ENCODE peak calls at places on chromosome 5, in nine cellular contexts. I is lower lobe of right lung, P is thyroid gland, F is kidney, D is BE2C, K is left lung, H is HFF-Myc, Q is fibroblast of mammary gland, J is PC-9. S is an unnamed sample.

GRCh38 chr5:83095163-83095972 is 18.0 kb downstream of the XRCC4 start:
- DNase-seq in Q (no peak), P (no peak), D (no peak), F (no peak), H (no peak), K (no peak), I (no peak), J (no peak), S (no peak)

GRCh38 chr5:160166973-160167622 is 47.8 kb upstream of the PWWP2A start:
- DNase-seq in H (no peak), F (no peak), J (no peak), K (no peak), P (no peak), I (no peak), Q (no peak), D (no peak), S (no peak)

GRCh38 chr5:52801329-52801728 is 13.6 kb downstream of the ITGA1 start:
- DNase-seq in Q (peak), K (no peak), D (no peak), F (no peak), I (no peak), H (no peak), P (no peak), J (no peak), S (no peak)

GRCh38 chr5:10566556-10567068 is 2.7 kb downstream of the ANKRD33B start:
- DNase-seq in I (no peak), J (no peak), D (no peak), F (no peak), P (no peak), K (no peak), H (no peak), Q (no peak), S (no peak)

GRCh38 chr5:51731641-51732040 is 348.4 kb downstream of the ISL1 start:
- DNase-seq in J (no peak), Q (peak), D (no peak), F (no peak), K (no peak), I (no peak), H (no peak), P (no peak), S (peak)

GRCh38 chr5:154506049-154506715 is 28.2 kb upstream of the HAND1 start:
- DNase-seq in K (no peak), H (no peak), D (no peak), J (no peak), P (no peak), I (no peak), Q (no peak), F (no peak), S (no peak)

GRCh38 chr5:53167836-53168235 is 58.3 kb upstream of the MOCS2 start:
- DNase-seq in J (no peak), Q (peak), H (no peak), D (no peak), F (peak), K (no peak), I (no peak), P (peak), S (peak)

GRCh38 chr5:143435207-143435657 is 31.7 kb upstream of the NR3C1 start:
- DNase-seq in F (no peak), K (no peak), P (peak), Q (no peak), I (no peak), D (no peak), H (no peak), J (no peak), S (peak)

GRCh38 chr5:59923465-59923864 is 29.9 kb upstream of the PDE4D start:
- DNase-seq in K (no peak), P (no peak), I (no peak), D (no peak), F (no peak), Q (peak), H (peak), J (peak), S (peak)

GRCh38 chr5:97670447-97670846 is 487.4 kb upstream of the RIOK2 start:
- DNase-seq in P (no peak), H (no peak), Q (peak), D (no peak), K (no peak), J (no peak), F (no peak), I (no peak), S (no peak)

GRCh38 chr5:21391506-21391905 is 1403.5 kb upstream of the CDH18 start:
- DNase-seq in J (no peak), P (no peak), F (no peak), Q (peak), H (no peak), I (no peak), D (peak), K (no peak), S (peak)

GRCh38 chr5:150661086-150661485 is at the start of gene MYOZ3:
- DNase-seq in K (no peak), H (no peak), D (no peak), Q (no peak), I (no peak), P (no peak), J (no peak), F (no peak), S (no peak)

GRCh38 chr5:144088211-144088965 is 82.1 kb downstream of the YIPF5 start:
- DNase-seq in Q (no peak), I (no peak), P (no peak), J (no peak), H (no peak), D (no peak), K (no peak), F (no peak), S (peak)

GRCh38 chr5:37840036-37840909 is at the start of gene GDNF:
- DNase-seq in K (peak), J (no peak), F (peak), Q (peak), D (peak), I (no peak), P (peak), H (no peak), S (peak)

GRCh38 chr5:107085572-107085971 is 585.2 kb downstream of the EFNA5 start:
- DNase-seq in P (no peak), H (no peak), Q (no peak), I (no peak), K (no peak), J (no peak), F (no peak), D (no peak), S (no peak)

GRCh38 chr5:140267201-140267540 is 35.7 kb downstream of the PFDN1 start:
- DNase-seq in H (no peak), K (no peak), I (no peak), D (no peak), Q (no peak), J (no peak), P (no peak), F (no peak), S (no peak)

GRCh38 chr5:140266471-140267200 is 36.3 kb downstream of the PFDN1 start:
- DNase-seq in D (no peak), F (no peak), P (no peak), Q (no peak), J (no peak), K (no peak), H (no peak), I (no peak), S (no peak)

GRCh38 chr5:140270008-140270407 is 32.9 kb downstream of the PFDN1 start:
- DNase-seq in D (no peak), I (no peak), K (no peak), P (no peak), J (no peak), H (no peak), Q (no peak), F (no peak), S (no peak)

GRCh38 chr5:140265845-140266244 is 37.1 kb downstream of the PFDN1 start:
- DNase-seq in P (no peak), F (no peak), I (no peak), Q (no peak), K (no peak), D (no peak), J (no peak), H (no peak), S (no peak)

DNA sequence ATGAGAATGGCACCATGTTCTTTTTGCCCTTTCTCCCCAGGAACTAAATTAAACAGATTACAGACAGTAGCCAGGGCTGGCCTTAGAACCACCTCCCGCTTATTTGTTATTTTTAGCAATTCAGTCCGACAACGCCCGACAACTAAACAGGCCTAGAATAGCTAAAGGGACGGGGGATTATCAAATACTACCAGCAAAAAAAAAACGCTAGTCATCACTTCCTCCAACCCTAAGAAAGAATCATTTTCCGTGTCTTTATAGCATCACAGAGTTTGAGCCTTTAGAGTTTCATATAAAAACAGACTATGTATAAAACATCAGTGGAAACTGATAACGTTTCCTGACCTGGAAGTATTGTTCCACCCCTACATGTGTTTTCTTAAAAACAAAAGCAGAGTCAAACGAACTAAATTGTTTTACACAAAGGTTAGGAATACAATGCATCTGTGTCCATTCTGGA is 35.3 kb downstream of the PFDN1 start:
- DNase-seq in P (no peak), I (no peak), F (no peak), J (no peak), H (no peak), D (no peak), K (no peak), Q (no peak), S (no peak)
- H3K4me3 ChIP-seq in P (no peak), I (no peak), F (no peak), J (no peak), H (no peak), D (no peak), K (no peak), Q (no peak), S (no peak)

DNA sequence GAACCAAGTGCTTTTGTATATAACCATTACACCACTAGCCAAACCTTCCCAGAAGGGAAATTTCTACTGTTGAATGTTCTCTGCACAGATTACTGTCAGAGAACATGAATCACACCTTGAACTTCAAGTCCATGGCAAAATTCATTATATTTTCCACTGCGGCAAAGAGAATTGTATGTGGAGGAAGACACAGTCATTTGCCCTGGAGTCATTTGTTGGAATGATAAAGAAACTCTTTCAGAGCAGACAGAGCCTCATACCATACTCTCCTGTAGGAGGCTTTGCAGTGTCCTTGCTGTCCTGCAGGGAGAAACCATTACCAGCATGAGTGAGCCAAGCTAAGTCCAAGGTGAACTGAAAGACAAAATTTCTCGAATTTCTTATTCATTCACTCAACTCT is 369.0 kb downstream of the ARHGEF28 start:
- DNase-seq in H (no peak), P (no peak), J (no peak), D (no peak), K (no peak), F (no peak), I (no peak), Q (no peak), S (no peak)
- TF ChIP-seq CTCF in H (no peak), P (no peak), J (no peak), D (peak), K (no peak), F (no peak), I (no peak), Q (no peak), S (no peak)

GRCh38 chr5:58113172-58113571 is 346.7 kb downstream of the PLK2 start:
- DNase-seq in K (no peak), F (no peak), J (no peak), I (no peak), Q (no peak), H (no peak), D (no peak), P (no peak), S (no peak)
- H3K4me3 ChIP-seq in K (no peak), F (no peak), J (no peak), I (no peak), Q (no peak), H (no peak), D (no peak), P (no peak), S (no peak)

GRCh38 chr5:111069839-111070238 is 1.7 kb upstream of the TSLP start:
- DNase-seq in H (no peak), J (no peak), Q (peak), F (no peak), D (no peak), K (no peak), I (no peak), P (no peak), S (peak)

GRCh38 chr5:111072949-111073682 is 1.6 kb downstream of the TSLP start:
- DNase-seq in K (peak), D (peak), H (no peak), F (peak), P (peak), Q (peak), J (no peak), I (peak), S (peak)

GRCh38 chr5:111068208-111068607 is 3.3 kb upstream of the TSLP start:
- DNase-seq in F (no peak), P (no peak), K (no peak), H (no peak), J (no peak), I (no peak), D (no peak), Q (peak), S (peak)

GRCh38 chr5:111071413-111071812 is at the start of gene TSLP:
- DNase-seq in D (no peak), I (no peak), F (no peak), H (no peak), K (no peak), Q (no peak), P (no peak), J (no peak), S (no peak)

GRCh38 chr5:111070272-111071134 is 1.0 kb upstream of the TSLP start:
- DNase-seq in Q (peak), P (peak), K (peak), H (no peak), J (no peak), D (peak), F (peak), I (peak), S (peak)
- TF ChIP-seq CTCF in Q (no peak), P (no peak), K (no peak), H (no peak), J (no peak), D (no peak), F (no peak), I (no peak), S (no peak)

DNA sequence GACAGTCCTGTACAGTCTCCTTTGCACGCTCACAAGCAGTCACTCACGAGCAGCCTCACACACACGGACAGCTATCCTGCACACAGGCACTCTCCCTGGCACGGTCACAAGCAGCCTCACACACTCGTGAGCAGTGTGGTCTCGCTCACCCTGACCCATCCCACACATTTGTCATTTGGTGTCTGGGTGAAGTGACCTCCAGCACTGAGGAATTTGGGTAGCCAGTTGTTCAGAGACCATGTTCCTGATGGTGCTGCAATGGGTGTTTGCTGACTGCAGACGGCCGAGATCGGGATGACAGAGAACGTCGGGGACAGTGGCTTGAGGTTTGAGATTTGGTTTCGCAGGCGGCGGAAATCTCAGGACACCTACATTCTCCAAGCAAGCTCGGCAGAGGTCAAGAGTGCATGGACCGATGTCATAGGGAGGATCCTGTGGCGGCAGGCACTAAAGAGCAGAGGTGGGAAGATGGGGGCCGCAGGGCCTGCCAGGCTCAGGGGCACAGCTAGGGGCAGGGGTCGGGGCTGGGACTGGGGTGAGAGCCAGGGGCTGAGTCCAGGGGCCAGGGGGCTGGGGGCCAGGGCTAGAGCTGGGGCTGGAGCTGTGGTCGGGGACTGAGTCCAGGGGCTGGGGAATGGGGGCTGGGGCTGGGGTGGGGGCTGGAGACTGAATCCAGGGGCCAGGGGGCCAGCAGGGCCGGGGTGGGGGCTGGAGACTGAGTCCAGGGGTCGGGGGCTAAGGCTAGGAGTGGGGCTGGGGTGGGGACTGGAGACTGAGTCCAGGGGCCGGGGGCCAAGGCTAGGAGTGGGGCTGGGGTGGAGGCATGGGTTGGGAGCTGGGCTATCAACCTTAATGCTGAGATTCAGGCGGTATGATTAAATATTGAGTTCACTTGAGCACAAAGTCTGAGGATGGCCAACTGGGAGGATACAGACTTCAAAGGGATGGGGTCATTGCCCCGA is 17.4 kb upstream of the LRRC14B start:
- DNase-seq in P (no peak), I (no peak), F (no peak), K (peak), Q (no peak), D (peak), J (no peak), H (no peak), S (no peak)
- H3K4me3 ChIP-seq in P (no peak), I (no peak), F (no peak), K (no peak), Q (no peak), D (no peak), J (no peak), H (no peak), S (no peak)

DNA sequence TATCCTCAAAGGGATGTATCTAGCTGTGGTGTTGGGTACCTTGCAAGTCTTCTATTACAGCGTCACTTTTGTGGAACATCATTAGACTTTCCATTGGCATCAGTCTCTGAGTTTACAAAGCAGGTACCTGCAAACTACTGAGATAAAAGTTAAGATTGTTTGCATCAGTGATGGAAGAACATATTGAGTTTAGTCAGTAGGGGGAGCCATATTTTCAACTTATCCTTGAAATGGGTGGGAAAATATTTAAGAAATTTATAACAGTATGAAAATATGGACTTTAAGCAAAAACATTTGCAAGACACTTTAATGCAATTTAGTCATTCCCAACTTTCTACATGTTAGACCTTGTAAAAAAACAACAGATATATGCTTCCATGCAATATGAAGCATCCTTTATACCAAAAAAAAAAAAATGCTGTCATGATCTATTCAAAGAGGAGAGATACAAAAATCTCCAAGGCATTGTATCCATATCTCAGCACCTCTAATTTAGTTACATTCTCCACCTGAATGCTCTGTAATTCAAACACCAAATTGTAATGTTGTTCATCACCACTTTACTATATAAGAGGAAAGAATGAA is 98.6 kb upstream of the ADAMTS19 start:
- DNase-seq in J (no peak), F (no peak), K (no peak), H (peak), P (no peak), Q (peak), D (no peak), I (no peak), S (peak)
- TF ChIP-seq CTCF in J (peak), F (no peak), K (no peak), H (peak), P (no peak), Q (peak), D (peak), I (no peak), S (peak)